ENCODE peak calls at places on chromosomes 2 and 18, in nine cellular contexts. K is bronchial epithelial cell; E is kidney epithelial cell; V is IMR-90; Q is progenitor cell of endocrine pancreas; T is activated CD8-positive, alpha-beta memory T cell treated with anti-CD3 and anti-CD28 coated beads, Interleukin-2, amount 50 U/mL, for 4 hours; Y is cardiac septum; N is GM04504; U is caudate nucleus. W is an unnamed sample.

GRCh38 chr2:16525265-16525887 is 140.3 kb downstream of the CYRIA start:
- DNase-seq in K (peak; percentile 27), N (no peak), V (no peak), Y (no peak), T (no peak), Q (no peak), U (no peak), E (no peak), W (no peak)

GRCh38 chr2:231611273-231612198 is 18.9 kb downstream of the TEX44 start:
- DNase-seq in Q (no peak), K (peak; percentile 94), E (peak; percentile 68), T (peak; percentile 53), Y (no peak), V (peak; percentile 84), N (peak; percentile 62), U (peak; percentile 67), W (no peak)

GRCh38 chr2:158795110-158795924 is at the start of gene DAPL1:
- DNase-seq in Q (no peak), T (no peak), E (no peak), U (peak; percentile 5), K (peak; percentile 39), V (no peak), N (no peak), Y (no peak), W (no peak)

GRCh38 chr2:54601339-54601738 is 122.1 kb upstream of the EML6 start:
- DNase-seq in Q (no peak), K (no peak), T (no peak), Y (no peak), N (no peak), V (no peak), U (no peak), E (peak; percentile 98), W (no peak)

GRCh38 chr2:50769416-50769815 is 262.5 kb downstream of the NRXN1 start:
- DNase-seq in V (no peak), K (no peak), T (no peak), E (no peak), Q (no peak), N (no peak), Y (no peak), U (peak; percentile 56), W (no peak)

GRCh38 chr2:128374001-128374710 is 55.5 kb upstream of the HS6ST1 start:
- DNase-seq in E (no peak), U (no peak), N (peak; percentile 66), Q (no peak), T (no peak), Y (peak; percentile 61), K (peak; percentile 75), V (peak; percentile 87), W (no peak)

GRCh38 chr2:240894006-240894405 is 1.9 kb downstream of the MAB21L4 start:
- DNase-seq in U (no peak), E (no peak), Y (no peak), N (no peak), K (no peak), Q (no peak), V (no peak), T (no peak), W (no peak)

GRCh38 chr2:176710657-176711197 is 441.5 kb downstream of the MTX2 start:
- DNase-seq in E (no peak), V (no peak), Q (no peak), K (no peak), N (no peak), U (no peak), Y (no peak), T (no peak), W (no peak)

GRCh38 chr2:32862269-32863055 is 84.3 kb upstream of the LTBP1 start:
- DNase-seq in V (no peak), U (no peak), E (no peak), N (no peak), Y (no peak), T (no peak), Q (no peak), K (peak; percentile 73), W (no peak)

GRCh38 chr2:211928186-211928585 is 610.4 kb downstream of the ERBB4 start:
- DNase-seq in V (no peak), U (peak; percentile 22), N (no peak), Y (no peak), T (no peak), Q (no peak), E (no peak), K (no peak), W (no peak)

GRCh38 chr2:11811036-11811654 is 64.7 kb downstream of the LPIN1 start:
- DNase-seq in N (no peak), Y (no peak), U (no peak), T (no peak), V (no peak), E (no peak), Q (no peak), K (no peak), W (no peak)

GRCh38 chr2:233065954-233066470 is 5.9 kb downstream of the INPP5D start:
- DNase-seq in Q (no peak), K (no peak), N (no peak), E (no peak), Y (peak; percentile 60), T (no peak), U (no peak), V (no peak), W (no peak)

GRCh38 chr2:84849271-84849952 is 31.5 kb downstream of the TRABD2A start:
- DNase-seq in U (no peak), N (peak; percentile 42), Y (no peak), K (peak; percentile 6), E (no peak), T (peak; percentile 44), V (peak; percentile 60), Q (no peak), W (peak; percentile 49)

GRCh38 chr2:234992196-234992595 is 40.4 kb downstream of the SH3BP4 start:
- DNase-seq in T (no peak), E (no peak), V (no peak), Q (no peak), K (no peak), N (no peak), U (no peak), Y (no peak), W (no peak)

GRCh38 chr2:167749016-167749415 is 498.4 kb downstream of the STK39 start:
- DNase-seq in N (no peak), K (peak; percentile 75), E (no peak), V (no peak), Y (no peak), T (no peak), U (no peak), Q (no peak), W (no peak)

GRCh38 chr2:33378551-33379220 is 97.8 kb upstream of the RASGRP3 start:
- DNase-seq in N (no peak), U (peak; percentile 42), Q (no peak), T (no peak), Y (no peak), V (peak; percentile 52), E (no peak), K (no peak), W (no peak)

GRCh38 chr2:210681481-210681880 is 125.1 kb downstream of the CPS1 start:
- DNase-seq in Q (no peak), K (no peak), V (no peak), T (no peak), N (no peak), Y (no peak), E (no peak), U (no peak), W (no peak)

GRCh38 chr2:3737128-3737527 is 33.8 kb downstream of the DCDC2C start:
- DNase-seq in T (no peak), N (no peak), E (no peak), K (no peak), Q (no peak), U (no peak), V (no peak), Y (no peak), W (no peak)

GRCh38 chr2:144444418-144444817 is 75.5 kb downstream of the ZEB2 start:
- DNase-seq in T (no peak), E (no peak), N (no peak), K (no peak), Y (no peak), Q (no peak), V (no peak), U (no peak), W (no peak)

GRCh38 chr2:63692002-63692606 is 103.3 kb downstream of the MDH1 start:
- DNase-seq in T (no peak), Y (no peak), V (peak; percentile 65), E (no peak), U (peak; percentile 1), K (peak; percentile 61), N (no peak), Q (no peak), W (no peak)

GRCh38 chr2:65299246-65299645 is 71.6 kb downstream of the ACTR2 start:
- DNase-seq in V (peak; percentile 74), N (no peak), E (no peak), K (peak; percentile 34), Q (no peak), U (no peak), T (peak; percentile 25), Y (no peak), W (no peak)

GRCh38 chr18:35236964-35237363 is 3.9 kb upstream of the ZNF397 start:
- DNase-seq in U (peak; percentile 4), Y (no peak), Q (no peak), K (no peak), N (no peak), E (no peak), T (no peak), V (no peak), W (no peak)

GRCh38 chr2:159131882-159132281 is 154.6 kb downstream of the WDSUB1 start:
- DNase-seq in K (peak; percentile 89), T (no peak), Y (no peak), N (no peak), V (peak; percentile 97), Q (no peak), E (peak; percentile 63), U (no peak), W (no peak)

GRCh38 chr2:215410932-215411285 is 25.0 kb downstream of the FN1 start:
- DNase-seq in T (no peak), Q (no peak), E (peak; percentile 81), U (no peak), V (peak; percentile 98), N (peak; percentile 83), K (peak; percentile 93), Y (no peak), W (no peak)

GRCh38 chr2:224545884-224546644 is 39.1 kb downstream of the CUL3 start:
- DNase-seq in Y (no peak), T (no peak), U (no peak), Q (no peak), N (no peak), K (no peak), E (no peak), V (peak; percentile 87), W (no peak)

GRCh38 chr2:234406085-234406484 is 90.8 kb downstream of the ARL4C start:
- DNase-seq in U (no peak), N (no peak), Y (no peak), Q (no peak), T (no peak), E (no peak), V (no peak), K (no peak), W (no peak)

GRCh38 chr2:68745006-68745405 is 10.4 kb downstream of the ARHGAP25 start:
- DNase-seq in T (no peak), E (no peak), Q (no peak), V (no peak), U (no peak), Y (no peak), K (no peak), N (no peak), W (no peak)

GRCh38 chr2:105869318-105869717 is 124.6 kb downstream of the NCK2 start:
- DNase-seq in Q (no peak), U (no peak), N (no peak), V (no peak), Y (no peak), K (no peak), T (no peak), E (no peak), W (no peak)

GRCh38 chr2:227479865-227480475 is 8.0 kb downstream of the AGFG1 start:
- DNase-seq in V (peak; percentile 58), Q (no peak), E (no peak), K (no peak), T (no peak), U (no peak), Y (no peak), N (no peak), W (no peak)

GRCh38 chr2:159506764-159507406 is 109.5 kb downstream of the BAZ2B start:
- DNase-seq in K (peak; percentile 83), E (no peak), Q (no peak), T (no peak), U (no peak), Y (no peak), N (no peak), V (peak; percentile 54), W (no peak)

GRCh38 chr2:234564719-234565118 is 67.8 kb upstream of the ARL4C start:
- DNase-seq in Y (no peak), U (no peak), T (no peak), E (no peak), N (peak; percentile 52), Q (no peak), K (peak; percentile 9), V (peak; percentile 80), W (no peak)

W was measured in T-cell.